ENCODE peak calls at places on chromosome 4, in six cellular contexts. N is Peyer's patch; P is brain microvascular endothelial cell; V is astrocyte of the cerebellum; G is GM10248; T is CD4-positive, alpha-beta T cell. Z is an unnamed sample.

GRCh38 chr4:184382189-184382846 is 92.0 kb downstream of the IRF2 start:
- DNase-seq in T (no peak), V (no peak), P (no peak), N (no peak), G (peak; percentile 36), Z (no peak)

GRCh38 chr4:83281326-83281725 is 3.3 kb downstream of the COQ2 start:
- DNase-seq in N (no peak), P (no peak), T (no peak), V (no peak), G (no peak), Z (no peak)

GRCh38 chr4:16754104-16754503 is 144.3 kb downstream of the LDB2 start:
- DNase-seq in V (no peak), N (no peak), G (no peak), P (no peak), T (no peak), Z (no peak)

GRCh38 chr4:153222790-153223417 is 18.7 kb downstream of the TRIM2 start:
- DNase-seq in P (no peak), N (peak; percentile 84), V (no peak), T (peak; percentile 5), G (peak; percentile 66), Z (no peak)

GRCh38 chr4:148415500-148415899 is 26.7 kb downstream of the NR3C2 start:
- DNase-seq in P (no peak), V (no peak), G (no peak), T (no peak), N (no peak), Z (no peak)

GRCh38 chr4:29983890-29984289 is 736.3 kb upstream of the PCDH7 start:
- DNase-seq in G (no peak), T (no peak), P (no peak), V (no peak), N (no peak), Z (no peak)

GRCh38 chr4:137583650-137584049 is 51.4 kb upstream of the PCDH18 start:
- DNase-seq in P (no peak), V (no peak), N (no peak), G (no peak), T (no peak), Z (no peak)

GRCh38 chr4:1375051-1375721 is 28.2 kb downstream of the UVSSA start:
- DNase-seq in G (no peak), P (no peak), V (no peak), T (no peak), N (peak; percentile 34), Z (no peak)

GRCh38 chr4:1488831-1489638 is 82.8 kb upstream of the NKX1-1 start:
- DNase-seq in N (peak; percentile 27), G (no peak), P (no peak), T (no peak), V (no peak), Z (no peak)

GRCh38 chr4:115844180-115844579 is 730.8 kb upstream of the NDST4 start:
- DNase-seq in G (no peak), T (no peak), V (no peak), N (no peak), P (no peak), Z (no peak)

GRCh38 chr4:127203561-127204260 is 429.0 kb upstream of the INTU start:
- DNase-seq in T (no peak), V (peak; percentile 20), N (no peak), G (no peak), P (peak; percentile 64), Z (peak; percentile 9)

GRCh38 chr4:72243641-72244040 is 211.8 kb downstream of the NPFFR2 start:
- DNase-seq in N (no peak), V (no peak), G (no peak), P (no peak), T (no peak), Z (no peak)

GRCh38 chr4:26412381-26413372 is 77.6 kb downstream of the CCKAR start:
- DNase-seq in P (no peak), N (no peak), G (no peak), T (no peak), V (no peak), Z (no peak)

DNA sequence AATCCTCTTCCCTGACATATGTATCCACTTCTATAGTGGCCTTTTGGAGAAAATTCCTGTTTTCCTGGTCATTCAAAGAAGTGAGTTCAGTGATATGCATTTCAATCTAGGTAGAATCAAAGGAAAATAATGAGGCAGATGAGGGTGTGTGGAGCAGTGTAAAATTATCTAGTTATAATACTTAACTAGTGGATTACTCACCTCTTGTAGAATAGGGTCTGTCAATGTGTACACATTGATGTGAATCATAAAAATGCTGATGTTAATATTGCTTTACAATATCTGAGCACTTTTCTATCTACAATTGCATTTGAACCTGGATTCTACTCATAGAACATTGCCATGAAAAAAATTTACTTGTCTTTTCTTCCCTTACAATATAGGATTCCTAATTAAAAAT is 293.5 kb downstream of the GBA3 start:
- DNase-seq in G (no peak), V (no peak), T (no peak), N (no peak), P (no peak), Z (no peak)
- TF ChIP-seq CTCF in G (no peak), V (no peak), T (no peak), N (no peak), P (no peak), Z (no peak)

GRCh38 chr4:106869551-106869950 is 166.6 kb downstream of the DKK2 start:
- DNase-seq in G (no peak), P (peak; percentile 11), N (no peak), V (no peak), T (no peak), Z (peak; percentile 15)

GRCh38 chr4:106875340-106875739 is 160.8 kb downstream of the DKK2 start:
- DNase-seq in T (no peak), V (no peak), G (no peak), N (no peak), P (no peak), Z (no peak)
- TF ChIP-seq CTCF in T (no peak), V (no peak), G (no peak), N (no peak), P (peak; percentile 7), Z (no peak)

GRCh38 chr4:112897548-112897947 is 151.9 kb upstream of the ANK2 start:
- DNase-seq in G (no peak), N (no peak), P (no peak), V (no peak), T (no peak), Z (no peak)
- TF ChIP-seq CTCF in G (no peak), N (no peak), P (no peak), V (no peak), T (no peak), Z (peak; percentile 8)

GRCh38 chr4:4986856-4987255 is 32.4 kb downstream of the CYTL1 start:
- DNase-seq in G (no peak), V (no peak), N (no peak), P (no peak), T (no peak), Z (no peak)

GRCh38 chr4:4985844-4986243 is 33.4 kb downstream of the CYTL1 start:
- DNase-seq in N (no peak), G (no peak), T (no peak), P (no peak), V (no peak), Z (no peak)

GRCh38 chr4:4984186-4984585 is 35.1 kb downstream of the CYTL1 start:
- DNase-seq in V (no peak), P (no peak), G (no peak), N (no peak), T (no peak), Z (no peak)

GRCh38 chr4:4987656-4988055 is 31.6 kb downstream of the CYTL1 start:
- DNase-seq in P (no peak), G (no peak), N (no peak), V (no peak), T (no peak), Z (no peak)

DNA sequence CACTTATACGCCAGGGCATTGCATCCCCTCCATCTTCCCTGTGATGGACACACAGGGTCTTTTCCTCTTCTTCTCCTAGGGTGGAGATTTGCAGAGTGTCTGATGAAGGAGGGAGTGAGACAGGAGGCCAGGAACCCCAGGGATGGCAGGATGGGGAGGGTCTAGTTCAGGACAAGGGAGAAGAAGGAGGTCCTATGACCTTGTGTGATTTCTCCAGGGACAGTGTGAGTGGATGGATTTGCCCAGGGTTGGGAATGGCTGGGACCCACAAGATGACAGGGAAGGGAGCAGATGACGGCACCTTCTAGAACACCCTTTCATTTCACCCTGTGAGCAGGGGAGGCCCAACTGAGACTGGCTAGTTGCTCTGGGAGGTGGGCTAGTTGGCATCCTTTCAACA is 34.2 kb downstream of the CYTL1 start:
- DNase-seq in T (no peak), N (no peak), P (no peak), G (no peak), V (no peak), Z (no peak)
- TF ChIP-seq CTCF in T (no peak), N (no peak), P (no peak), G (no peak), V (no peak), Z (no peak)

GRCh38 chr4:84482564-84483563 is 16.2 kb downstream of the NKX6-1 start:
- DNase-seq in P (peak; percentile 32), T (no peak), G (no peak), N (no peak), V (no peak), Z (no peak)
- TF ChIP-seq CTCF in P (peak; percentile 73), T (no peak), G (no peak), N (peak; percentile 28), V (peak; percentile 48), Z (peak; percentile 50)

DNA sequence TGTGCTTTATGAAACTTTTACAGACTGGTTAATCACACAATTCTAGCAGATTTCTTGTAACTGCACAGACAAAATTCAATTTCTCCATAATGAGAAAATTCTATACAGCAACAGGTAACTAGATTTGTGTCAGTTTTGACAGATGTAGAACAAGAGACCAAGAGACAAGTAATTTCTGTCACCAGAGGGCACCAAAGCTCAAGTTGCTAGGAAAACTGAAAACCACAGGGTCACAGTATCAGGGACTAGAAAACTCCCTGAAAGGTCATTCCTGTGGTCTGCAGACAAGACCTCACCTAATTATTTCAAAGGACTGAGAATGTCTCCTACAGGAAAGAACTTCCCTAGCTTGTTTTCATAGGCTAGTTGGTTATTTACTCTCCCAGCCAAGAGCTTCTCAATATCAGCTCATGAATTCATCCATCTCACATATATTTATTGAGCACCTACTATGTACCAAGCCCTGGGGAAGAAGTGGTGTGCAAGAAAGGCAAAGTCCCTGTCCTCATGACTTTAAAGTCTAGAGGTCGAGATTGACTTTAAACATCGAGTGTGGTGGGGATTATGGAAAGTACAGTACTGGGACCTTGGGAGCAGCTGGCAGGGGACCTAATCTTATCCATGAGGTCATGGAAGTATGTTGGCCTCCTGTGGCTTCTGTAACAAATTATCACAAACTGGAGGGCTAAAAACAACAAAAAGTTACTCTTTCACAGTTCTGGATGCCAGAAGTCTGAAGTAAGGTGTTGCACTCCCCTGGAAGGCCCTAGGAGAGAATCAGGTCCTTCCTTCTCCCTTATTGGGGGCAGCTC is 47.8 kb upstream of the SETD7 start:
- DNase-seq in T (peak; percentile 5), G (peak; percentile 45), P (peak; percentile 65), N (no peak), V (peak; percentile 40), Z (no peak)
- TF ChIP-seq CTCF in T (peak; percentile 62), G (peak; percentile 59), P (peak; percentile 66), N (peak; percentile 55), V (peak; percentile 61), Z (peak; percentile 81)

Z was measured in epithelial cell of proximal tubule.